ENCODE peak calls at places on chromosomes 7 and 10, in four cellular contexts. W, D, N and P are unnamed samples.

GRCh38 chr7:151570366-151570915 is 50.7 kb upstream of the RHEB start:
- DNase-seq in W (no peak), D (no peak), N (no peak), P (peak)

GRCh38 chr7:26891400-26892355 is 27.3 kb upstream of the SKAP2 start:
- DNase-seq in W (no peak), D (no peak), N (no peak), P (no peak)

GRCh38 chr7:25122373-25122772 is 2.7 kb downstream of the CYCS start:
- DNase-seq in W (no peak), D (peak), N (no peak), P (no peak)

GRCh38 chr10:71396714-71397339 is at the start of gene CDH23:
- DNase-seq in W (peak), D (no peak), N (peak), P (no peak)

GRCh38 chr10:21369697-21370096 is 155.8 kb downstream of the SKIDA1 start:
- DNase-seq in W (no peak), D (peak), N (no peak), P (no peak)

GRCh38 chr10:69389827-69390490 is 26.8 kb downstream of the TACR2 start:
- DNase-seq in W (peak), D (no peak), N (no peak), P (peak)

GRCh38 chr10:99777918-99778716 is 4.3 kb upstream of the ABCC2 start:
- DNase-seq in W (peak), D (peak), N (no peak), P (peak)

GRCh38 chr7:143259765-143260164 is 3.5 kb upstream of the GSTK1 start:
- DNase-seq in W (no peak), D (no peak), N (no peak), P (no peak)

GRCh38 chr10:128070721-128071416 is 55.4 kb downstream of the MKI67 start:
- DNase-seq in W (no peak), D (no peak), N (no peak), P (no peak)

GRCh38 chr7:13288516-13288915 is 601.1 kb downstream of the ARL4A start:
- DNase-seq in W (no peak), D (no peak), N (no peak), P (no peak)

GRCh38 chr10:62492012-62492869 is 118.1 kb downstream of the ZNF365 start:
- DNase-seq in W (peak), D (peak), N (peak), P (peak)

GRCh38 chr10:92366412-92367021 is 75.5 kb downstream of the MARCHF5 start:
- DNase-seq in W (no peak), D (no peak), N (no peak), P (no peak)

GRCh38 chr10:60410970-60411369 is 21.3 kb upstream of the ANK3 start:
- DNase-seq in W (no peak), D (no peak), N (no peak), P (no peak)
- H3K4me2 ChIP-seq in W (no peak), D (no peak), N (no peak), P (no peak)

GRCh38 chr7:101904019-101904418 is 86.6 kb downstream of the CUX1 start:
- DNase-seq in W (no peak), D (no peak), N (no peak), P (no peak)
- H3K4me2 ChIP-seq in W (no peak), D (no peak), N (no peak), P (no peak)

GRCh38 chr10:114550756-114551290 is 107.3 kb downstream of the ABLIM1 start:
- DNase-seq in W (peak), D (peak), N (no peak), P (peak)
- H3K4me2 ChIP-seq in W (no peak), D (no peak), N (no peak), P (no peak)

DNA sequence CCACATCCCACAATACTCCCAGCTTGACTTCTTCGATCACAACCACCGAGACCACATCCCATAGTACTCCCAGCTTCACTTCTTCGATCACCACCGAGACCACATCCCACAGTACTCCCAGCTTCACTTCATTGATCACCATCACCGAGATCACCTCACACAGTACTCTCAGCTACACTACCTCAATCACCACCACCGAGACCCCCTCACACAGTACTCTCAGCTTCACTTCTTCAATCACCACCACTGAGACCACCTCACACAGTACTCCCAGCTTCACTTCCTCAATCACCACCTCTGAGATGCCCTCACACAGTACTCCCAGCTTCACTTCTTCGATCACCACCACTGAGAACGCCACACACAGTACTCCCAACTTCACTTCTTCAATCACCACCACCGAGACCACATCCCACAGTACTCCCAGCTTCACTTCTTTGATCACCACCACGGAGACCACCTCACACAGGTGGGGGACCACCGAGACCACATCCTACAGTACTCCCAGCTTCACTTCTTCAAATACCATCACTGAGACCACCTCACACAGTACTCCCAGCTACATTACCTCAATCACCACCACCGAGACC is 8.6 kb downstream of the MUC3A start:
- DNase-seq in W (no peak), D (peak), N (no peak), P (no peak)
- H3K4me2 ChIP-seq in W (no peak), D (no peak), N (no peak), P (no peak)

GRCh38 chr10:17861760-17862159 is 52.6 kb downstream of the MRC1 start:
- DNase-seq in W (no peak), D (no peak), N (no peak), P (no peak)

GRCh38 chr10:17851611-17852010 is 42.5 kb downstream of the MRC1 start:
- DNase-seq in W (no peak), D (no peak), N (no peak), P (no peak)

GRCh38 chr10:17859492-17860156 is 50.5 kb downstream of the MRC1 start:
- DNase-seq in W (no peak), D (no peak), N (no peak), P (no peak)

GRCh38 chr10:17854044-17854652 is 45.0 kb downstream of the MRC1 start:
- DNase-seq in W (no peak), D (no peak), N (no peak), P (no peak)

GRCh38 chr10:17857040-17857439 is 47.9 kb downstream of the MRC1 start:
- DNase-seq in W (no peak), D (no peak), N (no peak), P (no peak)
- H3K4me2 ChIP-seq in W (no peak), D (no peak), N (no peak), P (no peak)

GRCh38 chr10:30931094-30931493 is 100.6 kb downstream of the ZNF438 start:
- DNase-seq in W (no peak), D (no peak), N (no peak), P (no peak)

GRCh38 chr10:30939643-30940042 is 92.0 kb downstream of the ZNF438 start:
- DNase-seq in W (no peak), D (no peak), N (no peak), P (no peak)

GRCh38 chr10:30929901-30930520 is 101.7 kb downstream of the ZNF438 start:
- DNase-seq in W (no peak), D (no peak), N (no peak), P (no peak)

GRCh38 chr10:30940279-30940678 is 91.4 kb downstream of the ZNF438 start:
- DNase-seq in W (no peak), D (no peak), N (no peak), P (no peak)

GRCh38 chr10:30935078-30935477 is 96.6 kb downstream of the ZNF438 start:
- DNase-seq in W (no peak), D (peak), N (no peak), P (no peak)
- H3K4me2 ChIP-seq in W (no peak), D (no peak), N (no peak), P (no peak)

GRCh38 chr10:51399840-51400239 is 299.6 kb downstream of the CSTF2T start:
- DNase-seq in W (no peak), D (no peak), N (no peak), P (no peak)

GRCh38 chr10:51400354-51401096 is 298.9 kb downstream of the CSTF2T start:
- DNase-seq in W (no peak), D (no peak), N (no peak), P (no peak)

GRCh38 chr10:51403522-51403921 is 295.9 kb downstream of the CSTF2T start:
- DNase-seq in W (no peak), D (no peak), N (no peak), P (no peak)

GRCh38 chr10:51405580-51406367 is 293.6 kb downstream of the CSTF2T start:
- DNase-seq in W (peak), D (no peak), N (peak), P (no peak)
- H3K4me2 ChIP-seq in W (peak), D (no peak), N (no peak), P (no peak)

DNA sequence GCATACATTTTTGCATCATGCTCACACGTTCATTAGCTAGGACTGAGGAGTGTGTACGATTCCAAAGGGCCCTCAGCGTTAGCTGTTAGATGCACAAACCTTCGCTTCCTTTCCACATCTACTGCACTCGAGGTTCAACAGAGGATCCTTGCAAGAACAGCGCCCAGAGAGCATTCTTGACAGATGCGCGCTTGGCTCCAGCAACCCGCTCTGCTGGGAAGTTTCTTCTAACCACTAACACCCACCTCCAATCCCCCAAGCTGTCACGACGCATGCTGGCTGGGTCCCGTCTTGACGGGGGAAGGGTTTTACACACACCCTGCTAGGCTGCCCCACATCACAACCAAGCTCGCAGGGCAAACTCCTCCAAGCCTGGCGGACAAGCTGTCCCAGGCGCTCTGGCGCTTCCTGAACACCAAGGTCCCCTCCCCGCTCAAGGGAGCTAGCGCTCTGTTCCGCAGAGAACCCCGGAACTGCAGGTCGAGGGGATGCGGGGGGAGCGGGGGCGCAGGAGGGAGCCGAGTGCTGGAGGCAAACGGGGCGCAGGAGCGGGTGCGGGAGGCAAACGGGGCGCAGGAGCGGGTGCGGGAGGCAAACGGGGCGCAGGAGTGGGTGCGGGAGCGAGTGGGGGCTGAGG is 653 bp upstream of the ADRB1 start:
- DNase-seq in W (peak), D (peak), N (no peak), P (peak)
- H3K4me2 ChIP-seq in W (peak), D (peak), N (peak), P (peak)